ENCODE peak calls at places on chromosomes 13 and 19, in six cellular contexts. A is brain microvascular endothelial cell; I is stimulated activated CD4-positive, alpha-beta T cell treated with anti-CD3 and anti-CD28 coated beads, TNF-alpha, amount 100 ng/mL, for 24 hours; F is activated CD4-positive, alpha-beta T cell treated with anti-CD3 and anti-CD28 coated beads, Interleukin-2, amount 10 ng/mL, durations not matched to agents 7 days and 5 days; J is choroid plexus epithelial cell; Y is stomach. L is an unnamed sample.

GRCh38 chr13:96858133-96858826 is 136.0 kb downstream of the OXGR1 start:
- DNase-seq in F (no peak), Y (no peak), J (no peak), I (no peak), A (no peak), L (no peak)

GRCh38 chr13:106491928-106492327 is 43.5 kb downstream of the EFNB2 start:
- DNase-seq in J (no peak), Y (no peak), F (no peak), A (no peak), I (no peak), L (peak; percentile 71)

GRCh38 chr19:6480843-6481415 is 658 bp downstream of the DENND1C start:
- DNase-seq in I (no peak), F (peak; percentile 13), A (no peak), J (no peak), Y (no peak), L (no peak)

GRCh38 chr13:98930014-98930625 is 47.7 kb downstream of the DOCK9 start:
- DNase-seq in A (no peak), F (no peak), J (no peak), I (no peak), Y (no peak), L (peak; percentile 19)

GRCh38 chr19:6412111-6412999 is 12.3 kb downstream of the KHSRP start:
- DNase-seq in F (peak; percentile 47), A (peak; percentile 2), J (peak; percentile 31), Y (peak; percentile 61), I (peak; percentile 54), L (no peak)

GRCh38 chr19:55113570-55114039 is 3.8 kb downstream of the PPP1R12C start:
- DNase-seq in I (no peak), Y (peak; percentile 58), F (no peak), J (peak; percentile 96), A (peak; percentile 88), L (peak; percentile 16)

GRCh38 chr13:44506719-44507118 is 69.4 kb downstream of the TSC22D1 start:
- DNase-seq in I (no peak), A (no peak), J (peak; percentile 15), Y (no peak), F (no peak), L (no peak)

GRCh38 chr13:45941261-45941660 is 89.7 kb upstream of the SIAH3 start:
- DNase-seq in J (peak; percentile 6), F (no peak), A (no peak), Y (no peak), I (no peak), L (no peak)

GRCh38 chr19:18437481-18438330 is at the start of gene ISYNA1:
- DNase-seq in F (peak; percentile 41), A (peak; percentile 42), J (peak; percentile 77), I (peak; percentile 55), Y (peak; percentile 62), L (no peak)

GRCh38 chr13:109389892-109390345 is 396.5 kb downstream of the IRS2 start:
- DNase-seq in J (peak; percentile 88), A (no peak), F (no peak), I (no peak), Y (no peak), L (no peak)

GRCh38 chr19:13865243-13865577 is 11.7 kb upstream of the NANOS3 start:
- DNase-seq in J (no peak), Y (no peak), F (no peak), I (no peak), A (no peak), L (no peak)

GRCh38 chr13:77026255-77026782 is 640 bp downstream of the FBXL3 start:
- DNase-seq in A (peak; percentile 34), F (peak; percentile 84), Y (peak; percentile 89), J (peak; percentile 65), I (peak; percentile 73), L (peak; percentile 58)

GRCh38 chr19:53192771-53193533 is at the start of gene ZNF665:
- DNase-seq in A (peak; percentile 85), Y (peak; percentile 90), F (peak; percentile 92), J (peak; percentile 92), I (peak; percentile 80), L (peak; percentile 89)

GRCh38 chr13:111639994-111640393 is 319.6 kb downstream of the TEX29 start:
- DNase-seq in F (no peak), A (no peak), J (no peak), Y (no peak), I (no peak), L (peak; percentile 54)

GRCh38 chr13:29674532-29674931 is 79.0 kb upstream of the SLC7A1 start:
- DNase-seq in A (no peak), I (no peak), Y (no peak), J (no peak), F (no peak), L (no peak)

GRCh38 chr19:3039641-3040077 is 10.6 kb upstream of the TLE2 start:
- DNase-seq in Y (no peak), I (no peak), A (no peak), J (no peak), F (no peak), L (no peak)

GRCh38 chr19:55265173-55265572 is 6.4 kb upstream of the PPP6R1 start:
- DNase-seq in F (no peak), J (no peak), Y (no peak), A (no peak), I (no peak), L (no peak)

GRCh38 chr13:42807236-42807635 is 25.9 kb downstream of the FAM216B start:
- DNase-seq in F (peak; percentile 17), J (no peak), I (no peak), A (no peak), Y (no peak), L (no peak)

GRCh38 chr13:88637935-88638334 is 966.8 kb downstream of the SLITRK5 start:
- DNase-seq in I (no peak), J (no peak), Y (no peak), A (no peak), F (no peak), L (no peak)

GRCh38 chr13:93386191-93386590 is 159.6 kb downstream of the GPC6 start:
- DNase-seq in A (no peak), F (no peak), I (no peak), J (no peak), Y (no peak), L (no peak)

GRCh38 chr13:55230570-55230908 is 1910.2 kb upstream of the PRR20A start:
- DNase-seq in A (no peak), Y (no peak), F (no peak), J (no peak), I (no peak), L (no peak)

GRCh38 chr19:11737964-11738745 is 591 bp downstream of the ZNF823 start:
- DNase-seq in Y (peak; percentile 82), A (peak; percentile 9), F (peak; percentile 29), J (peak; percentile 18), I (peak; percentile 30), L (peak; percentile 32)

GRCh38 chr19:46115396-46116109 is 8.9 kb downstream of the IGFL3 start:
- DNase-seq in Y (no peak), A (peak; percentile 41), I (peak; percentile 60), J (peak; percentile 77), F (peak; percentile 10), L (no peak)

GRCh38 chr13:98509271-98510155 is 67.4 kb downstream of the STK24 start:
- DNase-seq in A (peak; percentile 92), J (peak; percentile 88), I (peak; percentile 42), Y (peak; percentile 66), F (peak; percentile 44), L (no peak)

GRCh38 chr13:31638577-31638976 is 100.7 kb upstream of the RXFP2 start:
- DNase-seq in A (peak; percentile 78), F (no peak), I (no peak), Y (no peak), J (peak; percentile 60), L (no peak)

L was measured in hippocampal formation.